ENCODE peak calls at places on chromosome X, in eight cellular contexts. M is pancreas, N is GM06990, F is left lung, E is cardiac muscle cell, G is fibroblast of pulmonary artery, B is ovary, I is upper lobe of right lung. D is an unnamed sample.

GRCh38 chrX:145727476-145727875 is 90.2 kb upstream of the SLITRK2 start:
- DNase-seq in I (no peak), B (no peak), F (no peak), G (no peak), N (no peak), M (no peak), E (no peak), D (no peak)

GRCh38 chrX:139702658-139703057 is 5.3 kb downstream of the MCF2 start:
- DNase-seq in F (no peak), N (no peak), G (no peak), I (no peak), B (no peak), E (no peak), M (no peak), D (no peak)

GRCh38 chrX:130330706-130331105 is 9.0 kb upstream of the SLC25A14 start:
- DNase-seq in E (peak), F (peak), N (peak), I (peak), B (peak), M (peak), G (peak), D (no peak)

GRCh38 chrX:40931921-40932320 is 153.3 kb upstream of the USP9X start:
- DNase-seq in M (no peak), G (peak), B (no peak), F (no peak), E (no peak), I (no peak), N (no peak), D (no peak)

GRCh38 chrX:115679460-115679859 is 118.5 kb downstream of the PLS3 start:
- DNase-seq in G (peak), N (no peak), E (peak), F (no peak), B (no peak), M (no peak), I (no peak), D (no peak)

GRCh38 chrX:107601326-107601725 is 27.0 kb upstream of the PRPS1 start:
- DNase-seq in I (no peak), B (no peak), F (no peak), G (no peak), M (no peak), N (no peak), E (no peak), D (no peak)

GRCh38 chrX:86016189-86016588 is 31.2 kb downstream of the CHM start:
- DNase-seq in N (no peak), G (no peak), I (no peak), M (no peak), B (no peak), E (no peak), F (no peak), D (no peak)

GRCh38 chrX:153460826-153461225 is 9.6 kb downstream of the HAUS7 start:
- DNase-seq in G (peak), E (peak), B (peak), I (no peak), F (no peak), N (peak), M (peak), D (no peak)

GRCh38 chrX:110418220-110418856 is 59.7 kb downstream of the RTL9 start:
- DNase-seq in N (no peak), E (peak), M (no peak), G (peak), B (peak), F (peak), I (peak), D (no peak)

GRCh38 chrX:154010330-154011087 is 9.2 kb downstream of the IRAK1 start:
- DNase-seq in E (peak), M (peak), I (peak), N (no peak), B (no peak), G (peak), F (peak), D (no peak)

GRCh38 chrX:115460565-115460888 is 100.4 kb upstream of the PLS3 start:
- DNase-seq in E (peak), I (no peak), G (peak), F (no peak), B (no peak), M (no peak), N (no peak), D (no peak)

GRCh38 chrX:9534686-9535085 is 69.8 kb downstream of the TBL1X start:
- DNase-seq in F (no peak), B (no peak), I (no peak), N (no peak), M (no peak), E (peak), G (peak), D (no peak)

GRCh38 chrX:19650996-19651395 is 135.7 kb upstream of the MAP3K15 start:
- DNase-seq in F (no peak), G (no peak), I (no peak), E (no peak), M (no peak), N (no peak), B (no peak), D (no peak)

DNA sequence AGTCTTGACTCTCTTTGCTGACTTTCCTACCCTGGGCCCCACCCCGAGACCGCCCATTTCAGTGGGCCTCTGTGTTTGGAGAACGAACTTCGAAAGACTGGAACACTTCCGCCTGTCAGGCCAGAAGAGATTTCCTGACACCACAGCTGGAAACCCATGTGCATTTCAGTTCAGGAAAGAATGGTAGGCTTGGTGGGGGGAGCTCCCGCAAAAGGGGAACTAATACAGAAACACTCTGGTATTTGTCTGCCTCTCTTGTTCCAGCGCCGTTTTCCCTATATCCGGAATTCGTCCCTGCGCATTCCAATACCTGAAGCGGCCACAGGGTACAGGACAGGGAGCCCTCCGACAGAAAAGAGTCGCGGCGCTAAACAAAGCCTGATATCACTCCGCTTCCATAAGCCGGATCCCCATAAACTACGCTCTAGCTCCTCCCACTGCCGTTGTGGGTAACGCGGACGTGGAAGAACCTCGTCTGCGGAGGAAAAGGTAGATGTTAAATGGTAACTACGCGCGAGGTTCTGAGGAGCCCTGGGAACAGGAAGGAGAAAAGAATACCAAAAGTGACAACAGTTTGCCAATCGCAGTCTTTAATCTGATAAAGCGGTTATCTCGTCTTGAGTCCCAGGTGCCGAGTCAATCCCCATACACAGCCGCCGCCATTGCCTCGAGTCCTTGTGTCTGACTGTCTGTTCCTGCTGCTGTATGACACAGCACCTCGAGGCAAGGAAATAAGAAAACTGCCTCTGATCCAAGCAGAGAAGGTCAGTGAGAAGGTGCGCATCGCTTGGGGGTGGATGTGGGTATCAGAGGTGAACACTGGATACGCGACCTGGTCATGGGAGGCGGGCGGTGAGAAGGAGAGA is at the start of gene ARMCX5:
- DNase-seq in B (peak), N (peak), G (peak), M (peak), F (peak), I (peak), E (peak), D (peak)
- TF ChIP-seq CTCF in B (peak), N (no peak), G (no peak), M (no peak), F (peak), I (no peak), E (no peak), D (peak)

GRCh38 chrX:2513120-2513664 is 12.4 kb upstream of the DHRSX start:
- DNase-seq in F (no peak), I (no peak), B (no peak), M (no peak), N (no peak), E (no peak), G (no peak), D (no peak)
- TF ChIP-seq CTCF in F (no peak), I (no peak), B (no peak), M (no peak), N (peak), E (no peak), G (no peak), D (no peak)

DNA sequence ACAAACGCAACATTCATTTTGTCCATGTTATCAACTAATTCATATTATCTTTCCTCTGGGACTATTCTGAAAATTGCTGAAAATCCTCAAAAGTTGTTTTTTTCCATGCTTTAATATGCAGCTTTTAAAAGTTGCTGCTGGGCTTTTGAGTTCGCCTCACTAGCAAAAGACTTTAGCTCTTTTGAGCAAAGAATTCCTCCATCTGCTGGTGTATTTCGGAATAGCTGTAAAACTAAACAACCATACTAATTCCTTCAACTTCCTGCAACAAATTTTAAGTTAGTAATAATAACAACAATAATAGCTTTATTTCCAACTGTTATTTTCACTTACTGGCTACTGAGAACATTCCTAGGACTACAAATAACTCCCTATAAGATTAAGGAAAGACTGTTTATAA is 124.5 kb upstream of the PLAC1 start:
- DNase-seq in M (no peak), G (peak), I (no peak), B (no peak), F (no peak), N (no peak), E (peak), D (no peak)
- TF ChIP-seq CTCF in M (peak), G (peak), I (peak), B (peak), F (no peak), N (peak), E (peak), D (peak)

DNA sequence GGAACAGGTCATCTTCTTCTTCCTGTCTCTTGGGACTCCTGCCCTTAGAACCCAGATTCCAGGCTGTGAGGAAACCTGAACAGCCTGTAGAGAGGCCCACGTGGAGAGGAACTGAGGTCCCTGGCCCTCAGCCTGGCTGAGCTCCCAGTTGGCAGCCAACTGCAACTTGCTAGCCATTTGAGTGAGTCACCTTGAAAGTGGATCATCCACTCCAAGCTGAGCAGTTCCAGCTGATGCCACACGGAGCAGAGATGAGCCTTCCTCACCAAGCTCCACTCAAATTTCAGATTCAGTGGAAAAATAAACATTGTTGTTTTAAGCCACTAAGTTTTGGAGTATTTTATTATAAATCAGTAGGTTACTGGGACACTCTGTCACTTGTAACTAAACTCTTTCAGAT is 392.5 kb downstream of the BCOR start:
- DNase-seq in M (peak), I (peak), F (peak), B (peak), E (peak), G (peak), N (no peak), D (no peak)
- TF ChIP-seq CTCF in M (peak), I (peak), F (peak), B (peak), E (peak), G (peak), N (no peak), D (peak)

GRCh38 chrX:100350704-100351489 is 59.2 kb downstream of the PCDH19 start:
- DNase-seq in M (no peak), I (no peak), B (no peak), G (no peak), N (no peak), E (no peak), F (no peak), D (no peak)
- TF ChIP-seq CTCF in M (no peak), I (no peak), B (no peak), G (no peak), N (no peak), E (no peak), F (no peak), D (no peak)

GRCh38 chrX:52265713-52266112 is 81.0 kb downstream of the MAGED4 start:
- DNase-seq in B (no peak), G (no peak), N (no peak), I (no peak), E (no peak), F (no peak), M (no peak), D (no peak)
- TF ChIP-seq CTCF in B (no peak), G (no peak), N (no peak), I (no peak), E (no peak), F (no peak), M (no peak), D (no peak)

DNA sequence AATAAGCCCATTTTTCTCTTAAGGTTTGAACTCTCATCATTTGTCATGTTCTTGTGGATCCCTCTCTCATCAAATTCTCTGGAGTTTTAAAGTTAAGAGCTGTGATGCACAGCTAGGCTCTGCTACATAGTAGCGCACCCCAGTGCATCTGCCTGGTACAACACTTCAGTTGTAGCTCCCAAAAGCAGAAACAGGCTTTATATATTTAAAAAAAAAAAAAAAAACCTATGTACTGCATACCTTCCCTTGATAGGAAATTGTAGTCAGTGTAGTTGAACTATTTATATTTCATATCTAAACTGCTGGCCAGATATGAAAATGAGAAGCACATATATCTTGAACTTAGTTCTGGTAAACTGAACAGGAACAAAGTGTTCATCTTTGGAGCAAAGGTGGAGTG is 131.4 kb downstream of the KLHL13 start:
- DNase-seq in G (no peak), E (no peak), M (no peak), N (peak), B (no peak), I (no peak), F (no peak), D (no peak)
- TF ChIP-seq CTCF in G (no peak), E (no peak), M (no peak), N (peak), B (no peak), I (no peak), F (no peak), D (peak)

GRCh38 chrX:136572030-136572429 is 40.0 kb downstream of the VGLL1 start:
- DNase-seq in B (no peak), F (no peak), M (no peak), E (no peak), N (no peak), I (no peak), G (no peak), D (no peak)
- TF ChIP-seq CTCF in B (no peak), F (no peak), M (no peak), E (no peak), N (peak), I (no peak), G (no peak), D (no peak)